ENCODE peak calls at places on chromosome 1, in five cellular contexts. One of them, this sample, is unnamed.

GRCh38 chr1:34671887-34672286 is 83.0 kb upstream of the GJB5 start:
- DNase-seq in hepatocyte: no peak
- DNase-seq in GM23338: no peak
- DNase-seq in SK-N-SH: no peak
- DNase-seq in HCT116: no peak
- DNase-seq in this sample: no peak

GRCh38 chr1:9356021-9356420 is 63.3 kb downstream of the SPSB1 start:
- DNase-seq in hepatocyte: no peak
- DNase-seq in GM23338: no peak
- DNase-seq in SK-N-SH: no peak
- DNase-seq in HCT116: no peak
- DNase-seq in this sample: no peak

GRCh38 chr1:107936498-107937481 is 28.2 kb downstream of the VAV3 start:
- DNase-seq in hepatocyte: peak; percentile 19
- DNase-seq in GM23338: peak; percentile 78
- DNase-seq in SK-N-SH: no peak
- DNase-seq in HCT116: peak; percentile 37
- DNase-seq in this sample: peak; percentile 66

GRCh38 chr1:171793656-171794055 is 12.2 kb downstream of the METTL13 start:
- DNase-seq in hepatocyte: no peak
- DNase-seq in GM23338: no peak
- DNase-seq in SK-N-SH: no peak
- DNase-seq in HCT116: no peak
- DNase-seq in this sample: no peak

GRCh38 chr1:9233241-9233941 is 1.2 kb upstream of the H6PD start:
- DNase-seq in hepatocyte: peak; percentile 63
- DNase-seq in GM23338: no peak
- DNase-seq in SK-N-SH: no peak
- DNase-seq in HCT116: no peak
- DNase-seq in this sample: no peak

GRCh38 chr1:5161372-5161771 is 507.0 kb downstream of the AJAP1 start:
- DNase-seq in hepatocyte: peak; percentile 16
- DNase-seq in GM23338: no peak
- DNase-seq in SK-N-SH: peak; percentile 39
- DNase-seq in HCT116: no peak
- DNase-seq in this sample: no peak

GRCh38 chr1:214378492-214378891 is 97.5 kb downstream of the SMYD2 start:
- DNase-seq in hepatocyte: no peak
- DNase-seq in GM23338: no peak
- DNase-seq in SK-N-SH: no peak
- DNase-seq in HCT116: no peak
- DNase-seq in this sample: no peak

GRCh38 chr1:119015547-119015946 is 27.4 kb upstream of the TBX15 start:
- DNase-seq in hepatocyte: no peak
- DNase-seq in GM23338: no peak
- DNase-seq in SK-N-SH: no peak
- DNase-seq in HCT116: no peak
- DNase-seq in this sample: no peak

GRCh38 chr1:217747156-217747769 is 116.1 kb downstream of the SPATA17 start:
- DNase-seq in hepatocyte: peak; percentile 43
- DNase-seq in GM23338: peak; percentile 27
- DNase-seq in SK-N-SH: peak; percentile 41
- DNase-seq in HCT116: peak; percentile 26
- DNase-seq in this sample: peak; percentile 56

GRCh38 chr1:67472056-67472455 is 41.9 kb upstream of the SERBP1 start:
- DNase-seq in hepatocyte: no peak
- DNase-seq in GM23338: no peak
- DNase-seq in SK-N-SH: no peak
- DNase-seq in HCT116: no peak
- DNase-seq in this sample: no peak

GRCh38 chr1:228390649-228391048 is 16.0 kb downstream of the TRIM11 start:
- DNase-seq in hepatocyte: no peak
- DNase-seq in GM23338: no peak
- DNase-seq in SK-N-SH: no peak
- DNase-seq in HCT116: no peak
- DNase-seq in this sample: no peak

GRCh38 chr1:174262747-174263241 is 103.5 kb downstream of the RABGAP1L start:
- DNase-seq in hepatocyte: peak; percentile 54
- DNase-seq in GM23338: peak; percentile 73
- DNase-seq in SK-N-SH: peak; percentile 62
- DNase-seq in HCT116: peak; percentile 15
- DNase-seq in this sample: peak; percentile 71

GRCh38 chr1:171286032-171286705 is 27.8 kb upstream of the FMO4 start:
- DNase-seq in hepatocyte: peak; percentile 35
- DNase-seq in GM23338: no peak
- DNase-seq in SK-N-SH: no peak
- DNase-seq in HCT116: no peak
- DNase-seq in this sample: no peak

GRCh38 chr1:10615336-10615735 is 140.6 kb downstream of the PEX14 start:
- DNase-seq in hepatocyte: no peak
- DNase-seq in GM23338: no peak
- DNase-seq in SK-N-SH: no peak
- DNase-seq in HCT116: no peak
- DNase-seq in this sample: no peak

GRCh38 chr1:115158181-115158580 is 68.9 kb upstream of the TSPAN2 start:
- DNase-seq in hepatocyte: no peak
- DNase-seq in GM23338: no peak
- DNase-seq in SK-N-SH: no peak
- DNase-seq in HCT116: no peak
- DNase-seq in this sample: no peak

GRCh38 chr1:209672705-209673630 is 2.2 kb upstream of the G0S2 start:
- DNase-seq in hepatocyte: no peak
- DNase-seq in GM23338: no peak
- DNase-seq in SK-N-SH: no peak
- DNase-seq in HCT116: no peak
- DNase-seq in this sample: peak; percentile 96

GRCh38 chr1:40056519-40057309 is 16.2 kb downstream of the CAP1 start:
- DNase-seq in hepatocyte: no peak
- DNase-seq in GM23338: no peak
- DNase-seq in SK-N-SH: no peak
- DNase-seq in HCT116: no peak
- DNase-seq in this sample: no peak

GRCh38 chr1:30185809-30186208 is 537.6 kb downstream of the MATN1 start:
- DNase-seq in hepatocyte: no peak
- DNase-seq in GM23338: no peak
- DNase-seq in SK-N-SH: no peak
- DNase-seq in HCT116: no peak
- DNase-seq in this sample: no peak

GRCh38 chr1:94013331-94013925 is 104.2 kb upstream of the GCLM start:
- DNase-seq in hepatocyte: peak; percentile 29
- DNase-seq in GM23338: no peak
- DNase-seq in SK-N-SH: no peak
- DNase-seq in HCT116: no peak
- DNase-seq in this sample: no peak

GRCh38 chr1:183989078-183989577 is 48.4 kb downstream of the COLGALT2 start:
- DNase-seq in hepatocyte: peak; percentile 12
- DNase-seq in GM23338: no peak
- DNase-seq in SK-N-SH: no peak
- DNase-seq in HCT116: no peak
- DNase-seq in this sample: no peak

GRCh38 chr1:5745776-5746610 is 246.2 kb downstream of the NPHP4 start:
- DNase-seq in hepatocyte: peak; percentile 89
- DNase-seq in GM23338: peak; percentile 43
- DNase-seq in SK-N-SH: peak; percentile 92
- DNase-seq in HCT116: peak; percentile 54
- DNase-seq in this sample: peak; percentile 53

GRCh38 chr1:37559080-37559479 is 2.3 kb downstream of the DNALI1 start:
- DNase-seq in hepatocyte: no peak
- DNase-seq in GM23338: no peak
- DNase-seq in SK-N-SH: no peak
- DNase-seq in HCT116: no peak
- DNase-seq in this sample: no peak

GRCh38 chr1:37558411-37558810 is 1.7 kb downstream of the DNALI1 start:
- DNase-seq in hepatocyte: no peak
- DNase-seq in GM23338: no peak
- DNase-seq in SK-N-SH: no peak
- DNase-seq in HCT116: no peak
- DNase-seq in this sample: no peak

GRCh38 chr1:37556712-37557196 is at the start of gene DNALI1:
- DNase-seq in hepatocyte: peak; percentile 96
- DNase-seq in GM23338: peak; percentile 96
- DNase-seq in SK-N-SH: peak; percentile 95
- DNase-seq in HCT116: no peak
- DNase-seq in this sample: peak; percentile 31

GRCh38 chr1:37553927-37554808 is at the start of gene SNIP1:
- DNase-seq in hepatocyte: peak; percentile 96
- DNase-seq in GM23338: peak; percentile 97
- DNase-seq in SK-N-SH: peak; percentile 96
- DNase-seq in HCT116: peak; percentile 85
- DNase-seq in this sample: peak; percentile 96

GRCh38 chr1:37557402-37557801 is 662 bp downstream of the DNALI1 start:
- DNase-seq in hepatocyte: no peak
- DNase-seq in GM23338: no peak
- DNase-seq in SK-N-SH: no peak
- DNase-seq in HCT116: no peak
- DNase-seq in this sample: no peak
- TF ChIP-seq EZH2phosphoT487 in hepatocyte: no peak
- TF ChIP-seq EZH2phosphoT487 in GM23338: no peak
- TF ChIP-seq EZH2phosphoT487 in SK-N-SH: no peak
- TF ChIP-seq EZH2phosphoT487 in HCT116: no peak
- TF ChIP-seq EZH2phosphoT487 in this sample: no peak

GRCh38 chr1:24202556-24202955 is 15.5 kb upstream of the IFNLR1 start:
- DNase-seq in hepatocyte: no peak
- DNase-seq in GM23338: no peak
- DNase-seq in SK-N-SH: no peak
- DNase-seq in HCT116: no peak
- DNase-seq in this sample: no peak

GRCh38 chr1:24204116-24204515 is 17.0 kb upstream of the IFNLR1 start:
- DNase-seq in hepatocyte: no peak
- DNase-seq in GM23338: no peak
- DNase-seq in SK-N-SH: no peak
- DNase-seq in HCT116: no peak
- DNase-seq in this sample: peak; percentile 16

GRCh38 chr1:24201941-24202440 is 14.9 kb upstream of the IFNLR1 start:
- DNase-seq in hepatocyte: peak; percentile 94
- DNase-seq in GM23338: peak; percentile 89
- DNase-seq in SK-N-SH: peak; percentile 77
- DNase-seq in HCT116: peak; percentile 86
- DNase-seq in this sample: peak; percentile 57

GRCh38 chr1:24202987-24203386 is 15.9 kb upstream of the IFNLR1 start:
- DNase-seq in hepatocyte: no peak
- DNase-seq in GM23338: no peak
- DNase-seq in SK-N-SH: no peak
- DNase-seq in HCT116: no peak
- DNase-seq in this sample: no peak

DNA sequence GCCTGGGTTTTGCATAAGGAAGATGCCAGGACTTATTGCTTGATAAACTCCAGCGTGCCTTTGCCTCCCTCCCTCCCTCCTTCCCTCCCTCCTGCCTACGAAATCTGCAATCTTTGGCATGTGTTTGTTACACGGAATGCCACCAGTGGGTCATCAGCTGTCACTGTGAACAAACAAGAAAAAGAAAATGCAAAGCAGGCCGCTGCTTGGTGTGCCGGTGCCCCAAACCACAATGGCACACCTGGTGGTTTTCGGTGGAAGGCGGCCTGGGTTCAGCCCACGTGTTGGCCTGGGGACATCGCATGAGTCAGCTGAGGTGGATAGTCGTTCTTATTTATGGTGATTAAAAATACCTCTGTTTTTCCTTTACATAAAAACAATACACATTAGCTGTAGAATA is 16.3 kb upstream of the IFNLR1 start:
- DNase-seq in hepatocyte: no peak
- DNase-seq in GM23338: no peak
- DNase-seq in SK-N-SH: no peak
- DNase-seq in HCT116: peak; percentile 18
- DNase-seq in this sample: peak; percentile 96
- H2AFZ ChIP-seq in hepatocyte: no peak overlapping the region
- H2AFZ ChIP-seq in GM23338: no peak overlapping the region
- H2AFZ ChIP-seq in SK-N-SH: no peak overlapping the region
- H2AFZ ChIP-seq in HCT116: peak overlapping the region; percentile 73
- H2AFZ ChIP-seq in this sample: no peak overlapping the region

GRCh38 chr1:200334661-200335256 is 75.1 kb downstream of the ZNF281 start:
- DNase-seq in hepatocyte: peak; percentile 32
- DNase-seq in GM23338: no peak
- DNase-seq in SK-N-SH: no peak
- DNase-seq in HCT116: peak; percentile 48
- DNase-seq in this sample: no peak

GRCh38 chr1:200336111-200336845 is 73.6 kb downstream of the ZNF281 start:
- DNase-seq in hepatocyte: no peak
- DNase-seq in GM23338: peak; percentile 23
- DNase-seq in SK-N-SH: no peak
- DNase-seq in HCT116: no peak
- DNase-seq in this sample: no peak

GRCh38 chr1:200337410-200337809 is 72.4 kb downstream of the ZNF281 start:
- DNase-seq in hepatocyte: no peak
- DNase-seq in GM23338: no peak
- DNase-seq in SK-N-SH: no peak
- DNase-seq in HCT116: no peak
- DNase-seq in this sample: no peak

GRCh38 chr1:200337831-200338230 is 72.0 kb downstream of the ZNF281 start:
- DNase-seq in hepatocyte: no peak
- DNase-seq in GM23338: no peak
- DNase-seq in SK-N-SH: no peak
- DNase-seq in HCT116: no peak
- DNase-seq in this sample: no peak

DNA sequence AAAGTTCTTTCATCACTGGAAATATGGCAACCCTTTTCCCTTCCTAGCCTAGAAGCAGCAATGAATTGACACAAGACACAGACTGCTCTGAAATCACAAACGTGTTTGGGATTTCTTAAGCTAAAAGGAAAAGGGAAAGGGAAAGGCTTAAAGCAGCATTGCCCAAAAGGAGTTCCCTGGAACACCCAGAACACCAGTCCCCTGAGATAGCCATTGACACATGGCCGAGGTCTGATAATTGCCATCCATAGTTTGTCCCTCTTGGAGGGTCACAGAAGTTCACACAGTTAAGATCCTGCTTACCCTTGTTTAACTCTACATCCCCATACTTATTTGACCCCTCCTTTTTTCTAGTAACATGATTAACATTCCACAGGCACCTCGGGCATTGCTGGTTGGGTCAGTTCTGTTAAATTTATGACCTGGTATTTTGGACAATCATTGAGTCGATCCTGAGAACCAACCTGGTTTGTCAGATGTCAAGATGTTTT is 72.9 kb downstream of the ZNF281 start:
- DNase-seq in hepatocyte: no peak
- DNase-seq in GM23338: no peak
- DNase-seq in SK-N-SH: no peak
- DNase-seq in HCT116: no peak
- DNase-seq in this sample: no peak
- H3K4me2 ChIP-seq in hepatocyte: no peak overlapping the region
- H3K4me2 ChIP-seq in GM23338: no peak overlapping the region
- H3K4me2 ChIP-seq in SK-N-SH: no peak overlapping the region
- H3K4me2 ChIP-seq in HCT116: peak overlapping the region; percentile 43
- H3K4me2 ChIP-seq in this sample: no peak overlapping the region

GRCh38 chr1:2801046-2801445 is 447 bp downstream of the TTC34 start:
- DNase-seq in hepatocyte: no peak
- DNase-seq in GM23338: no peak
- DNase-seq in SK-N-SH: no peak
- DNase-seq in HCT116: no peak
- DNase-seq in this sample: no peak
- TF ChIP-seq EZH2phosphoT487 in hepatocyte: no peak
- TF ChIP-seq EZH2phosphoT487 in GM23338: no peak
- TF ChIP-seq EZH2phosphoT487 in SK-N-SH: no peak
- TF ChIP-seq EZH2phosphoT487 in HCT116: no peak
- TF ChIP-seq EZH2phosphoT487 in this sample: no peak

GRCh38 chr1:78054559-78054958 is 8.8 kb downstream of the GIPC2 start:
- DNase-seq in hepatocyte: no peak
- DNase-seq in GM23338: no peak
- DNase-seq in SK-N-SH: no peak
- DNase-seq in HCT116: no peak
- DNase-seq in this sample: no peak
- H2AFZ ChIP-seq in hepatocyte: no peak overlapping the region
- H2AFZ ChIP-seq in GM23338: no peak overlapping the region
- H2AFZ ChIP-seq in SK-N-SH: peak overlapping the region; percentile 9
- H2AFZ ChIP-seq in HCT116: peak overlapping the region; percentile 51
- H2AFZ ChIP-seq in this sample: peak overlapping the region; percentile 33

GRCh38 chr1:179029293-179029692 is 3.6 kb downstream of the FAM20B start:
- DNase-seq in hepatocyte: no peak
- DNase-seq in GM23338: peak; percentile 28
- DNase-seq in SK-N-SH: no peak
- DNase-seq in HCT116: no peak
- DNase-seq in this sample: peak; percentile 15
- H3K4me2 ChIP-seq in hepatocyte: peak overlapping the region; percentile 59
- H3K4me2 ChIP-seq in GM23338: peak overlapping the region; percentile 38
- H3K4me2 ChIP-seq in SK-N-SH: no peak overlapping the region
- H3K4me2 ChIP-seq in HCT116: no peak overlapping the region
- H3K4me2 ChIP-seq in this sample: no peak overlapping the region

This sample was measured in MM.1S.